ENCODE peak calls at places on chromosomes 2 and 18, in five cellular contexts. D is sigmoid colon, X is cardiac muscle cell, K is heart right ventricle, S is transverse colon. I is an unnamed sample.

GRCh38 chr18:21996261-21996892 is 173.0 kb upstream of the GATA6 start:
- DNase-seq in D (peak; percentile 72), X (peak; percentile 14), K (no peak), S (peak; percentile 51), I (peak; percentile 66)

GRCh38 chr2:160367887-160368286 is 125.7 kb downstream of the RBMS1 start:
- DNase-seq in D (no peak), X (peak; percentile 97), K (no peak), S (peak; percentile 30), I (no peak)

GRCh38 chr2:161979490-161979889 is 94.5 kb downstream of the DPP4 start:
- DNase-seq in D (no peak), X (no peak), K (no peak), S (no peak), I (no peak)

GRCh38 chr2:9212661-9213411 is 6.2 kb downstream of the ASAP2 start:
- DNase-seq in D (no peak), X (peak; percentile 55), K (no peak), S (no peak), I (peak; percentile 75)

GRCh38 chr2:131105950-131106801 is 1.0 kb downstream of the PLEKHB2 start:
- DNase-seq in D (no peak), X (peak; percentile 38), K (peak; percentile 38), S (peak; percentile 63), I (peak; percentile 62)

GRCh38 chr2:25201794-25202193 is 33.4 kb upstream of the POMC start:
- DNase-seq in D (no peak), X (no peak), K (no peak), S (no peak), I (no peak)

GRCh38 chr2:103289101-103289725 is 527.4 kb downstream of the TMEM182 start:
- DNase-seq in D (no peak), X (peak; percentile 4), K (no peak), S (no peak), I (no peak)

GRCh38 chr2:40093036-40093673 is 314.1 kb upstream of the THUMPD2 start:
- DNase-seq in D (no peak), X (peak; percentile 72), K (no peak), S (no peak), I (no peak)

GRCh38 chr18:23353459-23353858 is 99.6 kb upstream of the RIOK3 start:
- DNase-seq in D (no peak), X (no peak), K (no peak), S (no peak), I (no peak)

GRCh38 chr2:148527488-148528340 is 116.8 kb upstream of the EPC2 start:
- DNase-seq in D (no peak), X (no peak), K (no peak), S (no peak), I (no peak)

GRCh38 chr2:24971300-24971549 is 530 bp downstream of the DNAJC27 start:
- DNase-seq in D (no peak), X (no peak), K (no peak), S (no peak), I (no peak)

GRCh38 chr2:25339791-25340339 is 1.9 kb downstream of the DNMT3A start:
- DNase-seq in D (peak; percentile 81), X (no peak), K (peak; percentile 44), S (peak; percentile 69), I (no peak)

GRCh38 chr2:172021955-172022354 is 22.2 kb downstream of the METAP1D start:
- DNase-seq in D (no peak), X (peak; percentile 60), K (peak; percentile 6), S (no peak), I (no peak)

GRCh38 chr18:80252136-80252535 is 4.8 kb upstream of the PARD6G start:
- DNase-seq in D (no peak), X (peak; percentile 14), K (no peak), S (no peak), I (no peak)

GRCh38 chr18:69257861-69258458 is 142.7 kb upstream of the DOK6 start:
- DNase-seq in D (no peak), X (peak; percentile 93), K (no peak), S (no peak), I (no peak)

GRCh38 chr2:8583400-8584173 is 98.3 kb upstream of the ID2 start:
- DNase-seq in D (peak; percentile 98), X (peak; percentile 65), K (peak; percentile 94), S (peak; percentile 99), I (peak; percentile 92)

GRCh38 chr2:236833501-236834186 is 252.0 kb upstream of the COPS8 start:
- DNase-seq in D (no peak), X (peak; percentile 50), K (no peak), S (no peak), I (no peak)

GRCh38 chr2:129199501-129199900 is 780.0 kb upstream of the RAB6C start:
- DNase-seq in D (no peak), X (no peak), K (no peak), S (no peak), I (no peak)

GRCh38 chr2:25700221-25700660 is 26.9 kb upstream of the DTNB start:
- DNase-seq in D (no peak), X (peak; percentile 53), K (no peak), S (no peak), I (no peak)

GRCh38 chr18:48470484-48471180 is 61.4 kb upstream of the ZBTB7C start:
- DNase-seq in D (no peak), X (peak; percentile 33), K (no peak), S (no peak), I (peak; percentile 55)

GRCh38 chr2:231378028-231378722 is 17.3 kb upstream of the B3GNT7 start:
- DNase-seq in D (no peak), X (no peak), K (no peak), S (peak; percentile 80), I (no peak)

GRCh38 chr2:39780825-39781600 is 2.0 kb upstream of the THUMPD2 start:
- DNase-seq in D (no peak), X (no peak), K (no peak), S (no peak), I (no peak)

GRCh38 chr18:48740846-48741485 is 202.1 kb downstream of the CTIF start:
- DNase-seq in D (no peak), X (no peak), K (peak; percentile 28), S (no peak), I (no peak)

GRCh38 chr2:28291811-28292455 is 100.7 kb upstream of the FOSL2 start:
- DNase-seq in D (no peak), X (no peak), K (no peak), S (no peak), I (no peak)

GRCh38 chr2:202136526-202136925 is 63.5 kb downstream of the KIAA2012 start:
- DNase-seq in D (no peak), X (no peak), K (no peak), S (no peak), I (no peak)

GRCh38 chr2:202140522-202141292 is 67.7 kb downstream of the KIAA2012 start:
- DNase-seq in D (no peak), X (no peak), K (no peak), S (no peak), I (no peak)

GRCh38 chr2:202142540-202142939 is 69.5 kb downstream of the KIAA2012 start:
- DNase-seq in D (no peak), X (no peak), K (no peak), S (no peak), I (no peak)

GRCh38 chr2:202141319-202141947 is 68.4 kb downstream of the KIAA2012 start:
- DNase-seq in D (no peak), X (no peak), K (no peak), S (no peak), I (no peak)
- H3K4me3 ChIP-seq in D (no peak overlapping the region), X (no peak overlapping the region), K (no peak overlapping the region), S (no peak overlapping the region), I (no peak overlapping the region)

DNA sequence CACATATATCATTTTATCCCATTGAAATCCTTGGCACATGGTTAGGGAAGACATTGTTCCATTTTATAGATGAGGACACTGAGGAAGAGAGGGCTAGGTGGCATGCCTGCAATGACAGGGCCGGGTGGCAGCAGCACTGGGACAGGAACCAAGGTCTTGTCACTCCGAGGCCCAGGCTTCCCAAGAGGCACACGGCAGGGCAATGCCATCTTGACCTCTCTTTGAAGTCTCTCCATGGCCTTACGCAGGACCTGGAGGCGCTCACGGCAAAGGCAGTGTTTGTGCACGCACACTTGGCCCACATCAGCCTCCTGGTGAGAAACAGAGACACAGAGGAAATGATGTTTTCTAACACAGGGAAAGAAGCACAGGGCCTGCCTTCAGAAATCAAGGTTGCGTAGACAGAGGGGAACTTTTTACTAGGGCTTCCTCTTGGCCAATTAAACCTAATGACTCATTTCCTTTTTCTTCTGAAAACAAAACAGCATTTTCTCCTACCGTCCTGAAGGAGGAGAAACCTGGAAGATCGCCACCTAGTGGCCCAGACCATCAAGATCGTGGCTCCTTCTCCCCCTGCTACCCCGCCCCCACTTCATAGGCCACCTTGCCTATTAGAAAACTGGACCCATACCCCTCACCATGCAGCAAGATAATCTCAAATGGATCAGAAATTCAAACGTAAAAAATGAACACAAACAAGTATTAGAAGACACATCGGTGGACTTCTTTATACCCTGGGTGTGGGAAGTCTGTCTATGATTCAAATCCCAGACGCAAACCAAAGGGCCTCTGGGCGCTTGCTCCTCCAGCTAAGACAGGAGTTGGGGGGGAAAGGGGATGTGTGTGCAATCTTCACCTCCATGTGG is 74.6 kb upstream of the SP3 start:
- DNase-seq in D (peak; percentile 95), X (peak; percentile 98), K (peak; percentile 92), S (peak; percentile 90), I (peak; percentile 92)
- H3K4me1 ChIP-seq in D (no peaks in the 10 kb centered on the region), X (no peaks in the 10 kb centered on the region), K (peaks cover 63% of the 10 kb centered on the region), S (peaks cover 5% of the 10 kb centered on the region), I (no peaks in the 10 kb centered on the region)

DNA sequence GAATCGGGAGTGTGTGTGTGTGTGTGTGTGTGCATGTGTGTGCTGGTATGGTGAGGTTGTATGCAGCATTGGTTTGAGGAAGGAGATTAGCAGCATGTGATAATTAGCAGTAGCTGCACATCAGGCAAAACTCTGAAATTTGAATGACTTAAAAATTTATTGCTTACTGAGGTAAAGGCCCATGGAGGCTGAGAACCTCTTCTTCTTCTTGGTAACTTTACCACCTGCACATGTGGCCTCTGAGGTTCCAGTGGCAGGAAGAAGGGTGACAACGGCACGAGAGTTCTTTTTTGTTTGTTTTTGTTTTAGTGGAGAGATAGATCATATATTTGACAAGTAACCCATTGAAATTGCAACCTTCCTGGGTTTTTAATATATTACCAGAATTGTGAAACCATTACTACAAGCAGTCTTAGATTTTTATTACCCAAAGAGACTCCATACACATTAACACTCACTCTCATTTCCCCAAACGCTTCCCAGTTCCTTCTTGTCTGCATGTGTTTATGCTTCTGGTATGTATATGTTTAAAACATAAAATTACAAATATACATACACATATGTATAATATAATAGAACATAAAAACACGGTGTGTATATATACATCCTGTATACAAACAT is 292.1 kb downstream of the PTGR3 start:
- DNase-seq in D (no peak), X (no peak), K (no peak), S (no peak), I (no peak)
- TF ChIP-seq CTCF in D (no peak), X (no peak), K (no peak), S (no peak), I (no peak)

DNA sequence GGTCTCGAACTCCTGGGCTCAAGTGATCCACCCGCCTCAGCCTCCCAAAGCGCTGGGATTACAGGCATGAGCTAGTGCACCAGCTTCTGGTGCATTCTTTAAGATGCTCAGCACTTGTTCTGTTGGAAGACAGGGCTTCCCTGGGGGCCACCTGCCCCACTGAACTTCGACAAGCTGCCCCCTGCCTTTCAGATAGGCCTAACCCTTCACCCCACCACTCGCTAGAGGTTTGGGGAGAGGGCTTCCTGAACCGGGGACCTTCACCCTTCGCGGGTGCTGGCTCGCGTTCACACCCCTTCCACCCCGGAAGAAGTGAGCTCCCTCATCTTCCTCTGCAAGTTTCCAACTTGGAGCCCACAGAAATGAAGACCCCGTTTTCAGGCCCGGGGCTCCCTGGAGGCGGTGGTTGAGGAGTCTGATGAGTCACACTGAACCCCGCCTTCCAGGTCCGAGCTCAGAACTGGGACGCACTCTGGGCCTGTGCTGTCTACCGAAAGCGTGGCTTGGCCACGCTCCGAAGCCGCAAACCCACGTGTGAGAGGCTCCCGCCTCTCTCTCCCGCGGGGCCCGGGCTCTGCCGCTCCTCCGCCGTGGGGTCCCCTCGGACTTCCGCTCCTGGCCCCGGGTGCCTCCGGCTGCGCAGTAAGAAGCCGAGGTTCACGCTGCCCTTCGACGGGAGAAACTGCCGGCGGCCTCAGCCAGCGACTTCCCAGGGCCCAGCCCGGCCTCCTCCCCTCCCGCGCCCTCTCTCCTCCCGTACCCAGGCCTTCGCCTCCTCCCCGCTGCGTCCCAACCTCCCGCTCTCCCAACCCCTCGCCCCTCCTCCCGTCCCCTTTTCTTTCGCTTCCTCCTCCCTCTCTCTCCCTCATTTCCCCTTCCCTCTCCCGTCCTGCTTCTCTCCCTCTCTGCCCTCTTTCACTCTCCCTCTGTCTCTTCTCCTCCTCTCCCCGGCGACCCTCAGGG is 47.5 kb upstream of the SP3 start:
- DNase-seq in D (peak; percentile 92), X (peak; percentile 92), K (peak; percentile 82), S (peak; percentile 66), I (peak; percentile 83)
- H3K4me3 ChIP-seq in D (peak overlapping the region; percentile 59), X (no peak overlapping the region), K (peak overlapping the region; percentile 35), S (peak overlapping the region; percentile 35), I (peak overlapping the region; percentile 30)

I was measured in right atrium auricular region.